ENCODE peak calls at places on chromosome 1, in ten cellular contexts. I is brain microvascular endothelial cell, M is heart right ventricle, T is MM.1S, N is A549, J is body of pancreas, H is esophagus squamous epithelium, P is transverse colon, L is psoas muscle, W is breast epithelium. D is an unnamed sample.

GRCh38 chr1:30777060-30777905 is 19.7 kb upstream of the LAPTM5 start:
- DNase-seq in L (no peak), I (no peak), P (no peak), H (no peak), J (no peak), M (no peak), W (no peak), N (no peak), T (no peak), D (no peak)

GRCh38 chr1:31943546-31944184 is 5.5 kb upstream of the PTP4A2 start:
- DNase-seq in W (no peak), N (no peak), P (no peak), J (no peak), I (no peak), M (no peak), L (no peak), T (no peak), H (no peak), D (no peak)

GRCh38 chr1:201221201-201221846 is 30.7 kb downstream of the IGFN1 start:
- DNase-seq in H (no peak), W (no peak), L (no peak), J (no peak), T (no peak), P (no peak), N (no peak), M (no peak), I (no peak), D (no peak)

GRCh38 chr1:152108899-152109222 is 6.4 kb downstream of the TCHH start:
- DNase-seq in W (no peak), H (no peak), P (no peak), T (no peak), L (no peak), N (peak; percentile 28), M (no peak), J (no peak), I (no peak), D (no peak)

GRCh38 chr1:220890582-220890981 is 11.3 kb downstream of the HLX start:
- DNase-seq in I (no peak), W (no peak), H (no peak), J (no peak), P (no peak), T (no peak), N (no peak), L (no peak), M (no peak), D (no peak)

GRCh38 chr1:198201956-198202784 is 45.4 kb downstream of the NEK7 start:
- DNase-seq in L (no peak), M (no peak), I (no peak), P (no peak), T (peak; percentile 14), J (no peak), H (no peak), N (no peak), W (no peak), D (no peak)

GRCh38 chr1:106889504-106890027 is 166.9 kb upstream of the PRMT6 start:
- DNase-seq in J (no peak), P (no peak), M (no peak), N (no peak), H (no peak), I (no peak), L (no peak), T (no peak), W (no peak), D (no peak)

GRCh38 chr1:54475357-54476230 is 69.4 kb upstream of the SSBP3 start:
- DNase-seq in M (no peak), T (no peak), W (no peak), H (no peak), I (no peak), N (no peak), J (no peak), P (no peak), L (no peak), D (no peak)

GRCh38 chr1:248807067-248807737 is 18.5 kb downstream of the SH3BP5L start:
- DNase-seq in W (no peak), T (peak; percentile 47), I (no peak), M (peak; percentile 68), L (no peak), P (peak; percentile 74), J (peak; percentile 65), N (peak; percentile 55), H (no peak), D (no peak)

GRCh38 chr1:9909222-9910046 is 635 bp downstream of the CTNNBIP1 start:
- DNase-seq in T (peak; percentile 24), N (no peak), J (peak; percentile 40), P (peak; percentile 34), W (no peak), M (peak; percentile 42), H (peak; percentile 25), L (no peak), I (no peak), D (no peak)

GRCh38 chr1:67722292-67722944 is 37.4 kb downstream of the GADD45A start:
- DNase-seq in I (no peak), H (no peak), L (no peak), W (no peak), J (no peak), P (no peak), M (no peak), T (no peak), N (no peak), D (no peak)

GRCh38 chr1:65469889-65470340 is 49.4 kb downstream of the LEPR start:
- DNase-seq in M (no peak), L (no peak), N (no peak), H (no peak), W (no peak), I (peak; percentile 34), T (no peak), P (no peak), J (no peak), D (no peak)

GRCh38 chr1:64623750-64624445 is 121.0 kb upstream of the RAVER2 start:
- DNase-seq in M (no peak), N (peak; percentile 8), J (peak; percentile 10), I (peak; percentile 32), P (no peak), H (no peak), L (no peak), T (no peak), W (no peak), D (no peak)

GRCh38 chr1:202005958-202006357 is 4.4 kb upstream of the ELF3 start:
- DNase-seq in P (no peak), M (no peak), L (no peak), N (peak; percentile 61), I (no peak), J (no peak), W (no peak), H (no peak), T (no peak), D (no peak)

GRCh38 chr1:13813398-13814012 is 113.5 kb downstream of the PRDM2 start:
- DNase-seq in T (no peak), W (no peak), P (no peak), I (no peak), H (no peak), M (peak; percentile 49), J (peak; percentile 32), L (no peak), N (no peak), D (no peak)
- TF ChIP-seq CTCF in T (peak; percentile 56), W (no peak), P (peak; percentile 48), I (peak; percentile 76), H (peak; percentile 31), M (peak; percentile 41), J (peak; percentile 33), L (peak; percentile 49), N (no peak), D (peak; percentile 53)

DNA sequence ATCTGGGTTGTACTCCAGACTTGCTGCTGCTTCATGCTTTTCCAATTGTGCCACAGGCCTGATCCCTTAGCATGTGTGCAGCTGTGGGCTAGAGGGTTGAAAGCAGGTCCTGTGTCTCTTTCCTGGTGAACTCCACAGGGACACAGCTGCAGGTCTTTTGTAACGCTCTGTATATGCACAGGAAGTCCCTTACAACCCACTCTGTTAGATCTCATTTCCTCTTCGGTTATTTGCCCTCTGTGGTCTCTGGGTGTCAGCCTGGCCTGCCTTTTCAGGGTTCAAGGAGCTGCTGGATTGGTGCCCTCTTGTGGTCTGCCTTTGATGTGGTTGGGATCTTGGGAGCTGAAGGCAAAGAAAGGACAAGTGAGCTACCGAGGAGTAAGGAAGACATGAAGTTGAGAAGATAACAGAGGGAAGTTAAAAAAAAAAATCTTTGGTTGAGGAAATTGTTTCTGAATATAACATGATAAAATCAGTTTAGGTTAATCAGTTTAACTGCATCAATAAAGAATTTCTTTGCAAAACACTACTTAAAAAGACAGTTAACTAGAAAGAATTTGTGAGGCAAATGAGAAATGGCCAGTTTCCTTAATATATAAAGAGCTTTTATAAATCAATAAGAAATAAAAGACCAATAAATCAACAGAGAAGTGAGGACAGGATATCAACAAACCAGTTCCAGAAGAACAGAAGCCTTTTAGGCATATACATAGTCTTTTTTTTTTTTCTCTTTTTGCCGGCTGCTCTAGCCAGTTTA is 44.1 kb downstream of the UCK2 start:
- DNase-seq in P (peak; percentile 79), T (peak; percentile 95), J (peak; percentile 61), L (peak; percentile 29), M (peak; percentile 27), I (peak; percentile 52), H (no peak), W (no peak), N (peak; percentile 42), D (no peak)
- H3K27ac ChIP-seq in P (peak overlapping the region; percentile 15), T (peak overlapping the region; percentile 66), J (no peak overlapping the region), L (no peak overlapping the region), M (no peak overlapping the region), I (no peak overlapping the region), H (no peak overlapping the region), W (no peak overlapping the region), N (peak overlapping the region; percentile 18), D (no peak overlapping the region)

DNA sequence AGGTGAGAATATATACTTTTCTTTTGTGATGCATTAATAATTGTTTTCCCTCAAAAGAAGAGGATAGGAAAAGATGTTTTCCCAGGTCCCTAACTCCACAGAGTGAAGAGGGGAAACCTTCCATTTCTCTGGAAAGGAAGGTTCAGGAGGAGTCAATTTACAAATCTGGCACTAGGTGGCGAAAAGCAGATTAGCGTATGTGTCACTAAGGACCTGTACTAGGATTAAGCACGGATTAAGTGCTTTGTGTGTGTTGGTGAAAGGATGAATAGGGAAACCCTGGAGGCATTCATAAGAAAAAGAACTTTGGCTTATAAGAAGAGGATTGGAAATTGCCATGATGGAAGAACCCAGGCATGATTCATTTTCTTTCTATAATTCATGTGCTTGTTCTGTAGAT is 410.1 kb upstream of the PLXNA2 start:
- DNase-seq in W (no peak), P (no peak), H (no peak), M (no peak), N (peak; percentile 42), J (no peak), T (peak; percentile 47), I (peak; percentile 5), L (no peak), D (no peak)
- TF ChIP-seq CTCF in W (no peak), P (peak; percentile 30), H (peak; percentile 30), M (no peak), N (peak; percentile 53), J (peak; percentile 20), T (peak; percentile 76), I (peak; percentile 59), L (no peak), D (no peak)

DNA sequence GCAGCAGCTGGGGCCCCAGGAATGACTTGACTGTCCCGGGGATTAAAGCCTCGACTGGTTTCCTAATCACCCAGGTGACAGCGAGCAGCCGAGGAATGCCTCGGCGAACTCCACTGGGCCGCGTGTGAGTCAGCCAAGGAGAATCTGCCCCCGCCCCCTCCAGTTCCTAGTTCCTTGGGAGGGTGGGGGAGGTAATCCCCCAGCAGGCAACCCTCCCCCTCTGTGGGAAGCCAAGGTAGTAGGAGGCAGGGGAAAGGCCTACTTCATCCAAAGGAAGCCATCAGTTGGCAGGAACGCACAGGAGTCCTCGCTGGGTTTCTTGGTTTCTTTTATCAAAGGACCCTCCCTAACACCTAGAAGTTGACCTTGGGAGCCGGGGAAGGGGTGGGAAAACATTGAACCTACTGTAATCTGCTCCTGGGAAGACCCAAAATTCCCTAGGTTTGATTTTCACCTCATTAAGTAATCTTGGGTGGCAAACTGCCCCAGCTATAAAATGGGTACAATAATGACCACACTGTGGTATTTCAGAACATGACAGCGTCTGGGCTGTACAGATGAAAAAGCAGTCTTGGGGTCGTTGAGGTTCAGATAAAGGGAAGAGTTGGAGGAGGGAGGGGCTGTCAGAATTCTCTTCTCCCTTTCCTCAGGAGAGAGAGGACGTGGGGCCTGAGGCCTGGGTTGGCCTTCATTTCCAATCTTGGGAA is 1.4 kb downstream of the TENT5B start:
- DNase-seq in J (peak; percentile 55), W (peak; percentile 93), P (peak; percentile 57), I (peak; percentile 79), N (peak; percentile 81), T (no peak), H (no peak), L (peak; percentile 35), M (no peak), D (peak; percentile 60)
- H3K27ac ChIP-seq in J (peak overlapping the region; percentile 58), W (peak overlapping the region; percentile 92), P (peak overlapping the region; percentile 83), I (no peak overlapping the region), N (peak overlapping the region; percentile 83), T (no peak overlapping the region), H (peak overlapping the region; percentile 95), L (peak overlapping the region; percentile 21), M (peak overlapping the region; percentile 72), D (peak overlapping the region; percentile 84)